ENCODE peak calls at places on chromosomes 6 and 20, in ten cellular contexts. N is tibial artery, R is upper lobe of left lung, L is cardiac muscle cell, K is tibial nerve, I is psoas muscle, B is HCT116, G is gastrocnemius medialis, O is MM.1S, C is PC-3. J is an unnamed sample.

GRCh38 chr6:116945809-116946208 is 68.8 kb downstream of the RFX6 start:
- DNase-seq in N (no peak), R (no peak), L (no peak), K (no peak), I (no peak), B (no peak), G (no peak), O (no peak), C (peak; percentile 60), J (no peak)

GRCh38 chr6:87287251-87287650 is 35.1 kb upstream of the SMIM8 start:
- DNase-seq in N (no peak), R (no peak), L (no peak), K (no peak), I (no peak), B (no peak), G (no peak), O (no peak), C (peak; percentile 19), J (no peak)

GRCh38 chr6:82040405-82041221 is 206.9 kb downstream of the IBTK start:
- DNase-seq in N (no peak), R (no peak), L (peak; percentile 67), K (peak; percentile 50), I (no peak), B (peak; percentile 42), G (no peak), O (peak; percentile 47), C (peak; percentile 68), J (no peak)

GRCh38 chr6:5132741-5133140 is 47.6 kb downstream of the PPP1R3G start:
- DNase-seq in N (peak; percentile 71), R (peak; percentile 50), L (no peak), K (peak; percentile 32), I (peak; percentile 72), B (no peak), G (peak; percentile 33), O (no peak), C (no peak), J (peak; percentile 20)

GRCh38 chr20:25025091-25025861 is 32.7 kb downstream of the ACSS1 start:
- DNase-seq in N (peak; percentile 38), R (peak; percentile 3), L (no peak), K (no peak), I (no peak), B (no peak), G (no peak), O (no peak), C (no peak), J (no peak)

GRCh38 chr20:14761903-14762302 is 424.5 kb upstream of the FLRT3 start:
- DNase-seq in N (no peak), R (no peak), L (peak; percentile 76), K (no peak), I (no peak), B (no peak), G (no peak), O (no peak), C (peak; percentile 9), J (no peak)

GRCh38 chr6:129175066-129175465 is 292.1 kb downstream of the LAMA2 start:
- DNase-seq in N (no peak), R (no peak), L (no peak), K (no peak), I (no peak), B (no peak), G (no peak), O (no peak), C (no peak), J (no peak)

GRCh38 chr20:32762754-32763201 is 593 bp downstream of the DNMT3B start:
- DNase-seq in N (no peak), R (no peak), L (peak; percentile 47), K (no peak), I (no peak), B (no peak), G (no peak), O (peak; percentile 14), C (peak; percentile 9), J (no peak)

GRCh38 chr20:56637576-56637975 is 8.5 kb downstream of the TFAP2C start:
- DNase-seq in N (no peak), R (no peak), L (no peak), K (no peak), I (no peak), B (no peak), G (no peak), O (no peak), C (no peak), J (no peak)

DNA sequence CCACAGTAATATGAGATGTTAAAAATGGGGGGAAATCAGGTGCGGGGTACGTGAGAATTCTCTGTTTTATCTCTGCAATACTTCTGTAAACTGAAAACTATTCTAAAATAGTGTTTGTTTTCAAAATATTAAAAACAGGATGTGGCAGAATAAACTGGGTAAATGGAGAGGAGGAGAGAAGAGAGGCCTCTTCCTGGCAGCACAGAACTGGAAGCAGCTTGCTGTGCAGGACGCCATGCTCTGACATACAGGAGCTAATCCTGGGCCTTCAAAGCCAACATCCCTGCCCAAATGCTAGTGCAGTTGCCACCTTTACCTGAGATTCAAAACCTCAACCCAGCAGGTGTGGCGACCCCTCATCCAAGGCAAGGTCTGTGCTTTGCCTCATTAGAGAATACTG is 67.5 kb downstream of the SCML4 start:
- DNase-seq in N (no peak), R (no peak), L (no peak), K (no peak), I (no peak), B (no peak), G (no peak), O (no peak), C (no peak), J (no peak)
- H3K4me3 ChIP-seq in N (no peak overlapping the region), R (no peak overlapping the region), L (no peak overlapping the region), K (no peak overlapping the region), I (no peak overlapping the region), B (no peak overlapping the region), G (no peak overlapping the region), O (no peak overlapping the region), C (no peak overlapping the region), J (no peak overlapping the region)

GRCh38 chr6:84776392-84776791 is 12.0 kb upstream of the TBX18 start:
- DNase-seq in N (no peak), R (no peak), L (no peak), K (no peak), I (no peak), B (no peak), G (no peak), O (no peak), C (no peak), J (no peak)

GRCh38 chr6:84773431-84774173 is 9.2 kb upstream of the TBX18 start:
- DNase-seq in N (peak; percentile 79), R (no peak), L (peak; percentile 52), K (peak; percentile 28), I (peak; percentile 60), B (no peak), G (no peak), O (peak; percentile 22), C (no peak), J (no peak)

GRCh38 chr6:84773133-84773430 is 8.7 kb upstream of the TBX18 start:
- DNase-seq in N (no peak), R (no peak), L (no peak), K (no peak), I (no peak), B (no peak), G (no peak), O (no peak), C (no peak), J (no peak)

GRCh38 chr6:84772428-84773132 is 8.2 kb upstream of the TBX18 start:
- DNase-seq in N (peak; percentile 66), R (no peak), L (no peak), K (no peak), I (no peak), B (no peak), G (no peak), O (no peak), C (no peak), J (no peak)

GRCh38 chr6:84774174-84775158 is 10.1 kb upstream of the TBX18 start:
- DNase-seq in N (peak; percentile 87), R (peak; percentile 40), L (peak; percentile 65), K (peak; percentile 38), I (peak; percentile 74), B (no peak), G (no peak), O (peak; percentile 51), C (no peak), J (no peak)
- H3K27ac ChIP-seq in N (peak overlapping the region; percentile 100), R (no peak overlapping the region), L (no peak overlapping the region), K (peak overlapping the region; percentile 71), I (peak overlapping the region; percentile 50), B (peak overlapping the region; percentile 64), G (no peak overlapping the region), O (peak overlapping the region; percentile 10), C (no peak overlapping the region), J (peak overlapping the region; percentile 59)

GRCh38 chr6:150900049-150900448 is 34.5 kb downstream of the MTHFD1L start:
- DNase-seq in N (no peak), R (no peak), L (no peak), K (no peak), I (no peak), B (no peak), G (no peak), O (no peak), C (no peak), J (no peak)

GRCh38 chr6:150897400-150897943 is 32.0 kb downstream of the MTHFD1L start:
- DNase-seq in N (no peak), R (no peak), L (no peak), K (no peak), I (no peak), B (no peak), G (no peak), O (peak; percentile 7), C (no peak), J (no peak)

GRCh38 chr6:150895898-150896632 is 30.6 kb downstream of the MTHFD1L start:
- DNase-seq in N (no peak), R (no peak), L (no peak), K (no peak), I (no peak), B (no peak), G (no peak), O (no peak), C (no peak), J (no peak)

GRCh38 chr6:150899231-150899630 is 33.7 kb downstream of the MTHFD1L start:
- DNase-seq in N (no peak), R (no peak), L (no peak), K (no peak), I (no peak), B (no peak), G (no peak), O (no peak), C (no peak), J (no peak)

GRCh38 chr6:150898390-150899170 is 33.1 kb downstream of the MTHFD1L start:
- DNase-seq in N (no peak), R (no peak), L (no peak), K (no peak), I (no peak), B (no peak), G (no peak), O (peak; percentile 12), C (no peak), J (no peak)
- H3K36me3 ChIP-seq in N (no peaks in the 10 kb centered on the region), R (peaks cover 2% of the 10 kb centered on the region), L (peaks cover 4% of the 10 kb centered on the region), K (peaks cover 10% of the 10 kb centered on the region), I (no peaks in the 10 kb centered on the region), B (peaks cover 26% of the 10 kb centered on the region), G (no peaks in the 10 kb centered on the region), O (no peaks in the 10 kb centered on the region), C (peaks cover 3% of the 10 kb centered on the region), J (no peaks in the 10 kb centered on the region)

DNA sequence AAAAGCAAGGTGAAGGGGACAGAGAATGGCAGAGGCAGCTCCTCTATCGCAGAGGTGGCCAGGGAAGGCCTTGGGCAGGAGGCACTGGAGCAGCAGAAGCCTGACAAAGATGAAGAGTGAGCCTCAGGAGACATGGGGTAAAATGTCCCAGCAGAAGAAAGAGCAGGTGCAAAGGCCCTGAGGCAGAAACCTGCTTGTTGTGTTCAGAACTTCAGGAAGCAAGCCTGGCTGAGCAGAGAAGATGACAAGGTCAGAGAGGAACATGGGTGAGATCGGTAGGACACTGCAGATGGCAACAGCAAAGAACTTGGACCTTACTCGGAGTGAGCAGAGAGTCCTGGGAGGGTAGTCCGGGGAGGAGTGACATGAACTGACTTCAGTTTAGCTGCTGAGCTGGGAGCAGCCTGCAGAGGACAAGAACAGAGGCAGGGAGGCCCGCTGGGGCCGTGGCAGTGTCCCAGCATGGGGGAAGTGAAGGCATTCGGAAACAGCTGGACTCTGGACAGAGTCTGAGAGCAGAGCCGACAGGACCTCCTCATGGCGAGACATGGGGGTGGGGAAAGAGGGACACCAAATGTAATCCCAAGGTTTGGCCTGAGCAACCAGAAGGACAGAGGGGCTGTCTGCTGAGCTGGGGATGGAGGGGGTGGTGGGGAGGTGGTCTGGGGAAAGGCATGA is 106.3 kb downstream of the PREX1 start:
- DNase-seq in N (peak; percentile 74), R (no peak), L (no peak), K (no peak), I (no peak), B (no peak), G (no peak), O (no peak), C (no peak), J (no peak)
- H3K4me3 ChIP-seq in N (no peak overlapping the region), R (no peak overlapping the region), L (no peak overlapping the region), K (no peak overlapping the region), I (no peak overlapping the region), B (no peak overlapping the region), G (no peak overlapping the region), O (no peak overlapping the region), C (no peak overlapping the region), J (no peak overlapping the region)

J was measured in breast epithelium.